ENCODE peak calls at places on chromosomes 16 and 17, in four cellular contexts. R, J, A and V are unnamed samples.

GRCh38 chr17:31877911-31878702 is 19.1 kb upstream of the COPRS start:
- DNase-seq in A (no peak), R (no peak), J (no peak), V (no peak)

GRCh38 chr16:2428787-2429036 is 535 bp upstream of the CCNF start:
- DNase-seq in J (no peak), A (no peak), R (no peak), V (no peak)

GRCh38 chr16:19884611-19885455 is at the start of gene GPRC5B:
- DNase-seq in A (peak; percentile 74), J (peak; percentile 40), R (peak; percentile 51), V (peak; percentile 53)

GRCh38 chr17:78294776-78295175 is 63.3 kb downstream of the TMEM235 start:
- DNase-seq in R (no peak), J (no peak), A (no peak), V (no peak)

GRCh38 chr17:2067559-2067958 is 12.7 kb downstream of the HIC1 start:
- DNase-seq in R (no peak), A (no peak), J (no peak), V (no peak)

GRCh38 chr17:48068491-48068961 is 20.4 kb downstream of the NFE2L1 start:
- DNase-seq in J (no peak), A (peak; percentile 43), R (peak; percentile 53), V (no peak)

GRCh38 chr16:68823401-68823800 is 19.9 kb upstream of the TANGO6 start:
- DNase-seq in J (no peak), A (no peak), R (no peak), V (no peak)

GRCh38 chr16:50598256-50598894 is 50.2 kb downstream of the NKD1 start:
- DNase-seq in A (no peak), R (no peak), J (no peak), V (peak; percentile 61)

GRCh38 chr16:3625911-3626732 is 14.7 kb upstream of the SLX4 start:
- DNase-seq in R (no peak), A (no peak), J (no peak), V (no peak)

GRCh38 chr17:28345420-28346198 is 10.0 kb downstream of the TNFAIP1 start:
- DNase-seq in J (no peak), R (no peak), A (no peak), V (peak; percentile 64)

GRCh38 chr17:67578058-67578457 is 139.7 kb upstream of the NOL11 start:
- DNase-seq in J (no peak), A (no peak), R (no peak), V (no peak)

GRCh38 chr17:82927311-82927660 is 87.5 kb upstream of the ZNF750 start:
- DNase-seq in A (no peak), R (no peak), J (no peak), V (no peak)

GRCh38 chr16:97822-98221 is 19.8 kb downstream of the MPG start:
- DNase-seq in J (no peak), A (no peak), R (no peak), V (no peak)

GRCh38 chr17:53949473-53950090 is 126.9 kb downstream of the KIF2B start:
- DNase-seq in R (no peak), A (no peak), J (no peak), V (no peak)

GRCh38 chr17:40341808-40342574 is 22.5 kb downstream of the GJD3 start:
- DNase-seq in R (peak; percentile 95), J (peak; percentile 63), A (peak; percentile 100), V (peak; percentile 79)

GRCh38 chr16:83701494-83701893 is 106.3 kb upstream of the HSBP1 start:
- DNase-seq in R (no peak), A (peak; percentile 43), J (no peak), V (peak; percentile 12)

GRCh38 chr17:37490638-37491614 is 1.2 kb downstream of the DUSP14 start:
- DNase-seq in R (no peak), A (peak; percentile 92), J (peak; percentile 17), V (peak; percentile 43)

GRCh38 chr16:21283521-21284289 is 5.6 kb upstream of the CRYM start:
- DNase-seq in J (no peak), A (peak; percentile 65), R (peak; percentile 87), V (peak; percentile 16)

GRCh38 chr16:47143677-47144558 is at the start of gene NETO2:
- DNase-seq in J (peak; percentile 26), A (peak; percentile 76), R (peak; percentile 69), V (peak; percentile 51)

GRCh38 chr17:48722201-48722907 is at the start of gene PRAC1:
- DNase-seq in J (no peak), A (no peak), R (no peak), V (no peak)